ENCODE peak calls at places on chromosome 11, in five cellular contexts. J is neuronal stem cell, A is AG04450, X is mucosa of descending colon, Y is left lung. I is an unnamed sample.

GRCh38 chr11:83502041-83502440 is 215.9 kb upstream of the CCDC90B start:
- DNase-seq in A (no peak), Y (no peak), X (no peak), J (no peak), I (no peak)

GRCh38 chr11:120133216-120134105 is 4.5 kb downstream of the TRIM29 start:
- DNase-seq in J (no peak), A (no peak), X (peak), Y (peak), I (no peak)

GRCh38 chr11:132472411-132473205 is 1059.7 kb downstream of the OPCML start:
- DNase-seq in X (no peak), A (no peak), J (no peak), Y (no peak), I (peak)

GRCh38 chr11:16925495-16926065 is 88.6 kb downstream of the PLEKHA7 start:
- DNase-seq in J (peak), Y (peak), A (no peak), X (peak), I (peak)

GRCh38 chr11:102237096-102237735 is 80.1 kb upstream of the BIRC3 start:
- DNase-seq in Y (no peak), J (no peak), X (no peak), A (no peak), I (peak)

GRCh38 chr11:22082178-22082577 is 110.7 kb upstream of the ANO5 start:
- DNase-seq in X (no peak), A (no peak), Y (no peak), J (no peak), I (no peak)

GRCh38 chr11:33544593-33545373 is 155.8 kb downstream of the C11orf91 start:
- DNase-seq in A (no peak), X (no peak), Y (no peak), J (no peak), I (no peak)

GRCh38 chr11:46362146-46363030 is 15.1 kb downstream of the DGKZ start:
- DNase-seq in X (no peak), A (no peak), Y (peak), J (no peak), I (no peak)

GRCh38 chr11:8608646-8609045 is 14.6 kb upstream of the STK33 start:
- DNase-seq in J (no peak), Y (no peak), A (no peak), X (no peak), I (peak)

GRCh38 chr11:72758690-72759389 is 6.6 kb upstream of the ARAP1 start:
- DNase-seq in X (no peak), A (peak), J (no peak), Y (no peak), I (peak)

GRCh38 chr11:93492464-93493251 is 50.5 kb downstream of the SMCO4 start:
- DNase-seq in Y (no peak), X (no peak), J (no peak), A (no peak), I (no peak)
- H3K4me3 ChIP-seq in Y (no peak), X (no peak), J (no peak), A (no peak), I (no peak)

DNA sequence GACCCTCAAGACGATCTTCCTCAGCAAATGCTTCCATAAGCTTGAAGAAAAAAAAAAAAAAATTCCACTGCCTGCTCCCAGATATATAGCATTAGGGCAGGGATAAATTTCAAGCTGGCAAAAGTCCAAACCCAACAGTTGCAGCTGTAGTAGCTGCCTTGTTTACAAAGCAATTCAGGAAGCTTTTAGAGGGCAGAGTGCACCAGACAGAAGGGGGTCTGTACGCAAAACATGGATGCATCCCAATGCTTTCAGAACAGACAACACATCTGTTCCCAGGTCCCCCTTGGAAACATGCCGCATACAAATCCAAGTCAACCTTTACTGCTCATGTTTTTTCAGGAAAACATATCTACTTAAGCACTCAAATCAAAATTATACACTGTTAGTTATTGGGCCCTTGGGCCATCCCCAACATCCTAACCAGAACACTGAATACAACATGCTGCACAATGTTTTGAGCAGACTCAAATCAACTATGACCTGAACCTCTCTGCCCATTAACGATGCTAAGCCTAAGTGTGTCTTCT is 94.5 kb downstream of the CADM1 start:
- DNase-seq in Y (no peak), J (no peak), A (peak), X (no peak), I (no peak)
- H3K4me3 ChIP-seq in Y (no peak), J (no peak), A (no peak), X (no peak), I (no peak)

GRCh38 chr11:6655790-6656580 is at the start of gene DCHS1:
- DNase-seq in J (no peak), A (no peak), X (peak), Y (peak), I (no peak)

GRCh38 chr11:6657346-6657745 is 1.7 kb upstream of the DCHS1 start:
- DNase-seq in Y (no peak), A (no peak), X (no peak), J (no peak), I (no peak)

GRCh38 chr11:6656936-6657335 is 1.3 kb upstream of the DCHS1 start:
- DNase-seq in Y (no peak), X (no peak), J (no peak), A (no peak), I (no peak)

GRCh38 chr11:6655020-6655789 is 404 bp downstream of the DCHS1 start:
- DNase-seq in Y (peak), J (no peak), A (no peak), X (peak), I (no peak)

GRCh38 chr11:6656581-6656915 is 939 bp upstream of the DCHS1 start:
- DNase-seq in X (no peak), J (no peak), A (no peak), Y (no peak), I (no peak)
- H3K4me3 ChIP-seq in X (no peak), J (peak), A (peak), Y (no peak), I (no peak)

GRCh38 chr11:128288368-128288767 is 299.0 kb downstream of the ETS1 start:
- DNase-seq in Y (no peak), J (no peak), A (no peak), X (no peak), I (no peak)

GRCh38 chr11:128289048-128289447 is 298.3 kb downstream of the ETS1 start:
- DNase-seq in J (no peak), A (no peak), Y (no peak), X (no peak), I (no peak)

GRCh38 chr11:128290106-128290840 is 297.1 kb downstream of the ETS1 start:
- DNase-seq in J (peak), X (peak), A (peak), Y (peak), I (peak)

GRCh38 chr11:128291835-128292234 is 295.5 kb downstream of the ETS1 start:
- DNase-seq in A (no peak), Y (no peak), J (no peak), X (peak), I (no peak)

DNA sequence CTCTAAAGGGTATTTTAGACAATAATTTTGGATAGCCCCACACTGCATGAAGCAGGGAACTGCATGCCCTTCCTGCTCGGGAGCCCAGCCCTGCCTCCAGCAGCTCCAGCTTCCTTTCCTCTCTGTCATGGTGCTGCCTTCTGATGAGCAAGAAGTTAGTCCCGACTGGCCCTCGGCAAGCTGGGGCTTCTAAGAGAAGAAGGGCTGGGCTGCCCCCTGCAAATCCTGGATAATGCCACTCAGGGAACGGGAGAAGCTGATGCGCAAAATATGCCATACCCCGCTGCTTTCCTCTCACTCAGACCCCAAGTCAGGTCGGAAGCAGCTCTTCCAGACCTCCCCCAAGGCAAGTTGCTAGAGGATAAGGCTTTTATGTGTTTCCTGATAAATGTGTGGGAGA is 296.3 kb downstream of the ETS1 start:
- DNase-seq in A (no peak), X (peak), J (no peak), Y (no peak), I (no peak)
- H3K4me3 ChIP-seq in A (no peak), X (no peak), J (no peak), Y (no peak), I (no peak)